ENCODE peak calls at places on chromosomes 5 and 9, in nine cellular contexts. W is gastrocnemius medialis; V is stimulated activated CD4-positive, alpha-beta T cell treated with anti-CD3 and anti-CD28 coated beads, Interleukin-1b, Interleukin-23, amount 100 ng/mL, for 4 hours; B is T-helper 2 cell; O is AG04450; G is suprapubic skin; A is cardiac septum; I is anterior cingulate cortex; N is brain microvascular endothelial cell. Z is an unnamed sample.

GRCh38 chr9:136943291-136944093 is 1.0 kb downstream of the FBXW5 start:
- DNase-seq in W (peak), A (no peak), N (peak), G (peak), V (peak), I (no peak), B (peak), O (no peak), Z (no peak)

GRCh38 chr5:67451640-67452279 is 255.2 kb upstream of the CD180 start:
- DNase-seq in W (no peak), I (no peak), V (no peak), B (no peak), G (no peak), A (no peak), N (no peak), O (no peak), Z (no peak)

GRCh38 chr5:157352756-157353340 is 86.9 kb downstream of the CYFIP2 start:
- DNase-seq in N (no peak), A (no peak), G (no peak), B (peak), W (no peak), V (no peak), O (no peak), I (no peak), Z (no peak)

GRCh38 chr5:36570268-36570667 is 36.1 kb upstream of the SLC1A3 start:
- DNase-seq in I (no peak), B (no peak), V (no peak), G (no peak), O (peak), N (peak), A (no peak), W (no peak), Z (no peak)

GRCh38 chr5:64939772-64940510 is 171.2 kb downstream of the CWC27 start:
- DNase-seq in O (no peak), G (no peak), A (no peak), V (no peak), N (peak), B (no peak), I (no peak), W (no peak), Z (no peak)

GRCh38 chr5:56123531-56124243 is 109.4 kb downstream of the ANKRD55 start:
- DNase-seq in B (no peak), I (no peak), O (peak), W (no peak), G (peak), N (peak), V (no peak), A (no peak), Z (no peak)

GRCh38 chr5:43123887-43124286 is 3.2 kb downstream of the ZNF131 start:
- DNase-seq in A (no peak), G (no peak), W (no peak), V (no peak), B (no peak), N (no peak), I (no peak), O (no peak), Z (no peak)

GRCh38 chr9:136170291-136170901 is 34.5 kb downstream of the LHX3 start:
- DNase-seq in O (no peak), G (no peak), B (peak), I (no peak), A (no peak), V (peak), W (no peak), N (no peak), Z (no peak)

GRCh38 chr9:109453210-109453842 is 44.8 kb downstream of the PTPN3 start:
- DNase-seq in B (no peak), W (no peak), N (peak), O (peak), A (no peak), V (no peak), I (no peak), G (no peak), Z (no peak)

GRCh38 chr5:78563621-78564020 is 85.0 kb downstream of the LHFPL2 start:
- DNase-seq in W (no peak), A (no peak), V (no peak), G (no peak), B (no peak), I (no peak), N (no peak), O (no peak), Z (no peak)

GRCh38 chr5:107673368-107674136 is 2.8 kb upstream of the EFNA5 start:
- DNase-seq in V (peak), B (peak), O (peak), A (peak), W (peak), N (peak), G (peak), I (peak), Z (peak)

GRCh38 chr5:38780950-38781349 is 64.9 kb upstream of the OSMR start:
- DNase-seq in B (no peak), A (no peak), N (peak), G (peak), I (peak), O (peak), V (no peak), W (peak), Z (no peak)

GRCh38 chr5:160133071-160133917 is 14.0 kb upstream of the PWWP2A start:
- DNase-seq in V (no peak), B (no peak), O (no peak), A (no peak), G (peak), I (peak), W (no peak), N (peak), Z (no peak)

GRCh38 chr9:4334439-4334838 is 34.6 kb upstream of the GLIS3 start:
- DNase-seq in B (no peak), N (no peak), I (peak), A (no peak), V (no peak), G (peak), W (peak), O (no peak), Z (peak)